ENCODE peak calls at places on chromosome 21, in seven cellular contexts. B, C, L, I, O, X and N are unnamed samples.

GRCh38 chr21:45897191-45898027 is 84.2 kb upstream of the COL6A1 start:
- DNase-seq in B (no peak), C (no peak), I (no peak), X (no peak), L (no peak), O (no peak), N (no peak)

GRCh38 chr21:22573834-22574233 is 1575.6 kb downstream of the NCAM2 start:
- DNase-seq in O (no peak), L (no peak), X (no peak), C (no peak), B (no peak), I (no peak), N (no peak)

GRCh38 chr21:44999972-45000636 is 60.3 kb downstream of the SLX9 start:
- DNase-seq in B (no peak), I (no peak), X (no peak), O (peak; percentile 73), L (no peak), C (no peak), N (no peak)

GRCh38 chr21:45011911-45012660 is 62.3 kb upstream of the ADARB1 start:
- DNase-seq in O (peak; percentile 77), I (peak; percentile 85), L (peak; percentile 94), C (no peak), B (no peak), X (peak; percentile 94), N (peak; percentile 23)

GRCh38 chr21:44710294-44710665 is 1.1 kb downstream of the TSPEAR start:
- DNase-seq in L (no peak), X (no peak), B (no peak), I (no peak), C (no peak), O (no peak), N (no peak)

GRCh38 chr21:37566790-37567725 is 200.5 kb downstream of the DYRK1A start:
- DNase-seq in B (no peak), I (no peak), X (peak; percentile 6), C (no peak), O (no peak), L (no peak), N (no peak)

GRCh38 chr21:33578959-33579542 is 9.4 kb downstream of the DONSON start:
- DNase-seq in O (no peak), B (no peak), X (peak; percentile 26), I (peak; percentile 23), C (no peak), L (peak; percentile 58), N (peak; percentile 45)

GRCh38 chr21:41043008-41043407 is 125.0 kb upstream of the BACE2 start:
- DNase-seq in C (no peak), L (no peak), X (no peak), O (no peak), I (no peak), B (no peak), N (no peak)

GRCh38 chr21:36347278-36347961 is 27.4 kb downstream of the MORC3 start:
- DNase-seq in I (peak; percentile 42), X (peak; percentile 13), C (no peak), L (peak; percentile 55), B (no peak), O (no peak), N (peak; percentile 11)

GRCh38 chr21:16011719-16012118 is 281.9 kb downstream of the USP25 start:
- DNase-seq in X (no peak), C (no peak), O (no peak), I (no peak), B (no peak), L (no peak), N (no peak)
- TF ChIP-seq CTCF in X (no peak), C (no peak), O (no peak), I (no peak), B (no peak), L (no peak), N (no peak)

DNA sequence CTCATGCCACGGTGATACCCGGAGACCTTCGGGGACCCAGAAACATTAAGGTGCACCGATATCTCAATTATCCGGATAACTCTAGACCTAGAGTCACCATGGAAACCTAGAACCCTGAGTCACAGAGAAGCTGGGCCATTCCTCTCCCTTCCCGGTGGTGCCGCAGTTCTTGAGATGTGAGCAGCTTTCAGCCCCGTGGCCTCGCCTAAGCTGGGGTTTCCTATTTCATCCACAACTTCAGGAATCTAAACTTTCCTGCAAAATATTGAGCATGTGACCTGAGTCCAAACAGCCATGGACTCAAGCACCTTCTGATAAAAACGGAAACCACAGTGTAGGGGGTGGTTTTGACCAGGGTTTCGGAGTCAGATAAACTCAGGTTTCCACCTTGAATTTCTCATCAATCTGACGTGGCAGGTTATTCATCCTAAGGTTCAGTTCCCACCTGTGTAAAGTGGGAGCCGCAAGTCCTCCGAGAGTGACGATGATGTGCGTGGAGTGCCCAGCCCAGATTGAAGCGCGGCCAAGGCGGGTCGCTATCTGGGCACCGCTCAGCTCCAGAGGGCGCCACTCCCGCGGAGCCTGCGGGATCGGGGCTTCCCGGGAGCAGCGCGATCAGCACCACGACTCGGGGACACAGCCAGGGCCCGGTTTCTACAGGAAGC is 980 bp upstream of the ETS2 start:
- DNase-seq in X (no peak), C (peak; percentile 49), I (peak; percentile 58), O (peak; percentile 90), B (peak; percentile 59), L (peak; percentile 54), N (no peak)
- TF ChIP-seq CTCF in X (no peak), C (peak; percentile 42), I (peak; percentile 22), O (peak; percentile 50), B (peak; percentile 61), L (peak; percentile 38), N (peak; percentile 51)

DNA sequence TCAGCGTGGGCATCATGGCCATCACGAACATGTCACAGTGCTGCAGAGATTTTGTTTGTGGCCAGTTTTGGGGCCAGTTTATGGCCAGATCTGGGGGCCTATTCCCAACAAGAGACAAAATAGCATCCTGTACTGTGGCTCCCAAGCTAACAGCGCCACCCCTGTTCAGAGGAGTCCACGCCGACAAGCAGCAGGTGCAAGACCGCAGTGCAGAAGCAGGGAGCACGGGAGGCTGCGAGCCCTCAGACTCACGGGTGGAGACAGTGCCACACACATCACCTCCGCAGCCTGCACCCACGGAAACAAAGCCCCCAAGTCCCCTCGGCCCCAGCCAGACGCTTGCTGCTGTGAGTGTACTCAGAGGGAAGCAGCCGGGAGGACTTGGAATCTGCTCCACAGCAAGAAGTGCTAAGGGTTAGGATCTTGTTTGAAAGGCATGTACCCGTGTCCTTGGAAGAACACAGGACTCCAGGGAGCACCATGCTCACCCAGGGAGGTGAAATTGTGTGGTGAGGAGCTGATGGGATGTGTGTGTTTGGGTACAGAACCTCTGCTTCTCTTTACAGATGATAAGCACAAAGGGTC is 7.1 kb downstream of the TCP10L start:
- DNase-seq in L (peak; percentile 9), I (no peak), B (no peak), C (no peak), X (peak; percentile 25), O (no peak), N (no peak)
- TF ChIP-seq CTCF in L (peak; percentile 30), I (no peak), B (peak; percentile 35), C (peak; percentile 3), X (peak; percentile 49), O (no peak), N (peak; percentile 64)

GRCh38 chr21:38942617-38943245 is 137.0 kb downstream of the ETS2 start:
- DNase-seq in C (no peak), B (no peak), L (no peak), I (no peak), X (no peak), O (no peak), N (no peak)

GRCh38 chr21:38948377-38948776 is 142.6 kb downstream of the ETS2 start:
- DNase-seq in B (no peak), L (peak; percentile 52), C (no peak), X (peak; percentile 59), O (no peak), I (peak; percentile 40), N (peak; percentile 7)

GRCh38 chr21:38944903-38945302 is 139.2 kb downstream of the ETS2 start:
- DNase-seq in C (no peak), I (no peak), L (no peak), B (peak; percentile 11), X (no peak), O (no peak), N (no peak)

GRCh38 chr21:38948981-38949380 is 143.3 kb downstream of the ETS2 start:
- DNase-seq in C (no peak), L (peak; percentile 27), B (no peak), I (no peak), O (no peak), X (no peak), N (no peak)

GRCh38 chr21:38945536-38946245 is 140.0 kb downstream of the ETS2 start:
- DNase-seq in O (no peak), B (no peak), X (no peak), C (no peak), L (peak; percentile 58), I (peak; percentile 30), N (no peak)
- TF ChIP-seq CTCF in O (no peak), B (no peak), X (no peak), C (no peak), L (no peak), I (no peak), N (no peak)

GRCh38 chr21:35204125-35204524 is 155.0 kb upstream of the RUNX1 start:
- DNase-seq in O (no peak), X (peak; percentile 78), C (no peak), B (no peak), L (peak; percentile 46), I (peak; percentile 77), N (no peak)

GRCh38 chr21:35206141-35207125 is 157.3 kb upstream of the RUNX1 start:
- DNase-seq in B (no peak), C (peak; percentile 37), X (no peak), L (peak; percentile 32), O (no peak), I (no peak), N (no peak)

GRCh38 chr21:35203093-35204021 is 154.3 kb upstream of the RUNX1 start:
- DNase-seq in O (no peak), C (no peak), X (peak; percentile 94), B (no peak), L (peak; percentile 93), I (peak; percentile 93), N (peak; percentile 81)

GRCh38 chr21:35207322-35207721 is 158.2 kb upstream of the RUNX1 start:
- DNase-seq in C (no peak), L (no peak), I (no peak), B (no peak), O (no peak), X (no peak), N (no peak)

GRCh38 chr21:35204850-35205564 is 155.9 kb upstream of the RUNX1 start:
- DNase-seq in X (peak; percentile 92), C (peak; percentile 24), O (peak; percentile 81), B (no peak), L (peak; percentile 98), I (peak; percentile 95), N (peak; percentile 43)
- TF ChIP-seq CTCF in X (peak; percentile 25), C (no peak), O (no peak), B (no peak), L (peak; percentile 44), I (no peak), N (peak; percentile 43)